ENCODE peak calls at places on chromosomes 11 and 22, in four cellular contexts. K is HepG2, N is A549, L is colonic mucosa. Y is an unnamed sample. For H3K4me1, the result is how much of the 10 kb centered on the place peaks cover.

GRCh38 chr11:76626921-76627391 is 43.6 kb downstream of the LRRC32 start:
- DNase-seq in K (no peak), N (no peak), L (no peak), Y (no peak)

GRCh38 chr11:61347916-61348461 is 13.7 kb downstream of the CYB561A3 start:
- DNase-seq in K (no peak), N (no peak), L (no peak), Y (no peak)

GRCh38 chr11:88656315-88656714 is 318.8 kb upstream of the CTSC start:
- DNase-seq in K (no peak), N (no peak), L (no peak), Y (no peak)

GRCh38 chr11:57277845-57278720 is 41.0 kb upstream of the APLNR start:
- DNase-seq in K (peak), N (peak), L (peak), Y (no peak)

GRCh38 chr11:5596611-5597201 is at the start of gene TRIM6:
- DNase-seq in K (no peak), N (peak), L (peak), Y (no peak)

GRCh38 chr11:44573333-44573732 is 7.9 kb downstream of the CD82 start:
- DNase-seq in K (no peak), N (no peak), L (no peak), Y (no peak)

GRCh38 chr11:17077240-17077519 is 287 bp downstream of the RPS13 start:
- DNase-seq in K (no peak), N (peak), L (no peak), Y (no peak)

GRCh38 chr11:6588018-6588417 is 15.4 kb downstream of the RRP8 start:
- DNase-seq in K (no peak), N (no peak), L (no peak), Y (no peak)

GRCh38 chr11:66987158-66987620 is 12.1 kb downstream of the C11orf86 start:
- DNase-seq in K (no peak), N (no peak), L (no peak), Y (no peak)

GRCh38 chr11:82995754-82996398 is 75.8 kb downstream of the RAB30 start:
- DNase-seq in K (no peak), N (no peak), L (no peak), Y (no peak)

GRCh38 chr22:27986937-27987336 is 67.9 kb upstream of the PITPNB start:
- DNase-seq in K (no peak), N (no peak), L (no peak), Y (no peak)

GRCh38 chr22:37179622-37180420 is 8.2 kb downstream of the C1QTNF6 start:
- DNase-seq in K (no peak), N (no peak), L (peak), Y (no peak)

GRCh38 chr11:69928124-69928523 is 108.9 kb upstream of the FGF3 start:
- DNase-seq in K (no peak), N (no peak), L (no peak), Y (no peak)

GRCh38 chr11:6319879-6320410 is 356 bp downstream of the CAVIN3 start:
- DNase-seq in K (no peak), N (peak), L (peak), Y (peak)

GRCh38 chr22:41668971-41669911 is 19.4 kb downstream of the SNU13 start:
- DNase-seq in K (no peak), N (peak), L (no peak), Y (no peak)

GRCh38 chr11:91859666-91860065 is 365.0 kb upstream of the FAT3 start:
- DNase-seq in K (no peak), N (no peak), L (no peak), Y (no peak)

GRCh38 chr11:120952503-120953229 is 71.2 kb upstream of the TBCEL start:
- DNase-seq in K (peak), N (peak), L (peak), Y (peak)

GRCh38 chr11:116984186-116984585 is 114.0 kb downstream of the SIK3 start:
- DNase-seq in K (peak), N (no peak), L (no peak), Y (no peak)

GRCh38 chr11:2700415-2701211 is 819 bp upstream of the KCNQ1OT1 start:
- DNase-seq in K (peak), N (peak), L (peak), Y (no peak)

GRCh38 chr22:49616356-49617231 is 211.1 kb downstream of the BRD1 start:
- DNase-seq in K (no peak), N (no peak), L (no peak), Y (no peak)

GRCh38 chr22:33841281-33842005 is 78.8 kb downstream of the LARGE1 start:
- DNase-seq in K (peak), N (no peak), L (no peak), Y (no peak)

DNA sequence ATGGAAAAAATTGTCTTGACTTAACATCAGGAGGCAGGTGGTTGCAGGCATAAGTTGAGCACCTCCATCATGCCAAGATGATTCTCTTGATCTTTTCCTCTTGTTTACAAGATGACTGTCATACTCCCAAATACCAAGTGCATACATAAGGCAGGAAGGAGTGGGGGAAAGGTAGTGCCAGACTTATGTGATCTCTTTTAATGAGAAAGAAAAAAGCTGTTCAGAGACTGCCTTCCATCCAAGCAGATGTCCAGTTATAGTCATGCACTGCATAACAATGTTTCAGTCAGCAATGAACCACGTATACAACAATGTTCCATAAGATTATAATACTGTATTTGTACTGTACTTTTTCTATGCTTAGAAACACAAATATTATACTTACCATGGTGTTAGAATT is 135.7 kb downstream of the EHF start:
- DNase-seq in K (no peak), N (no peak), L (no peak), Y (no peak)
- H3K4me3 ChIP-seq in K (no peak), N (no peak), L (no peak), Y (no peak)

GRCh38 chr22:22913989-22914388 is 26.4 kb downstream of the IGLL5 start:
- DNase-seq in K (no peak), N (no peak), L (no peak), Y (no peak)

GRCh38 chr22:22912722-22913253 is 25.2 kb downstream of the IGLL5 start:
- DNase-seq in K (no peak), N (no peak), L (no peak), Y (no peak)

GRCh38 chr22:22911327-22912134 is 23.9 kb downstream of the IGLL5 start:
- DNase-seq in K (no peak), N (no peak), L (no peak), Y (no peak)

GRCh38 chr22:22910272-22911240 is 22.9 kb downstream of the IGLL5 start:
- DNase-seq in K (no peak), N (no peak), L (no peak), Y (no peak)

GRCh38 chr22:22912135-22912408 is 24.5 kb downstream of the IGLL5 start:
- DNase-seq in K (no peak), N (no peak), L (no peak), Y (no peak)
- H3K4me1 ChIP-seq in K (under half), N (under half), L (under half), Y (under half)

GRCh38 chr11:114135737-114136151 is 76.2 kb downstream of the ZBTB16 start:
- DNase-seq in K (no peak), N (no peak), L (no peak), Y (no peak)

GRCh38 chr11:114138411-114138810 is 78.9 kb downstream of the ZBTB16 start:
- DNase-seq in K (no peak), N (no peak), L (no peak), Y (no peak)

GRCh38 chr11:114137838-114138237 is 78.3 kb downstream of the ZBTB16 start:
- DNase-seq in K (no peak), N (no peak), L (no peak), Y (no peak)

GRCh38 chr11:114134870-114135269 is 75.4 kb downstream of the ZBTB16 start:
- DNase-seq in K (no peak), N (no peak), L (no peak), Y (no peak)

GRCh38 chr11:114137054-114137453 is 77.5 kb downstream of the ZBTB16 start:
- DNase-seq in K (no peak), N (no peak), L (no peak), Y (no peak)
- H3K4me3 ChIP-seq in K (no peak), N (no peak), L (no peak), Y (no peak)

GRCh38 chr11:123582992-123583504 is 71.4 kb downstream of the SCN3B start:
- DNase-seq in K (no peak), N (no peak), L (no peak), Y (no peak)

GRCh38 chr11:123584737-123585136 is 69.7 kb downstream of the SCN3B start:
- DNase-seq in K (no peak), N (no peak), L (no peak), Y (no peak)

GRCh38 chr11:123585721-123586120 is 68.7 kb downstream of the SCN3B start:
- DNase-seq in K (no peak), N (no peak), L (no peak), Y (no peak)

GRCh38 chr11:123585206-123585605 is 69.2 kb downstream of the SCN3B start:
- DNase-seq in K (no peak), N (no peak), L (no peak), Y (no peak)

GRCh38 chr11:123584186-123584585 is 70.2 kb downstream of the SCN3B start:
- DNase-seq in K (no peak), N (no peak), L (no peak), Y (no peak)
- H3K4me1 ChIP-seq in K (under half), N (half or more), L (under half), Y (under half)

DNA sequence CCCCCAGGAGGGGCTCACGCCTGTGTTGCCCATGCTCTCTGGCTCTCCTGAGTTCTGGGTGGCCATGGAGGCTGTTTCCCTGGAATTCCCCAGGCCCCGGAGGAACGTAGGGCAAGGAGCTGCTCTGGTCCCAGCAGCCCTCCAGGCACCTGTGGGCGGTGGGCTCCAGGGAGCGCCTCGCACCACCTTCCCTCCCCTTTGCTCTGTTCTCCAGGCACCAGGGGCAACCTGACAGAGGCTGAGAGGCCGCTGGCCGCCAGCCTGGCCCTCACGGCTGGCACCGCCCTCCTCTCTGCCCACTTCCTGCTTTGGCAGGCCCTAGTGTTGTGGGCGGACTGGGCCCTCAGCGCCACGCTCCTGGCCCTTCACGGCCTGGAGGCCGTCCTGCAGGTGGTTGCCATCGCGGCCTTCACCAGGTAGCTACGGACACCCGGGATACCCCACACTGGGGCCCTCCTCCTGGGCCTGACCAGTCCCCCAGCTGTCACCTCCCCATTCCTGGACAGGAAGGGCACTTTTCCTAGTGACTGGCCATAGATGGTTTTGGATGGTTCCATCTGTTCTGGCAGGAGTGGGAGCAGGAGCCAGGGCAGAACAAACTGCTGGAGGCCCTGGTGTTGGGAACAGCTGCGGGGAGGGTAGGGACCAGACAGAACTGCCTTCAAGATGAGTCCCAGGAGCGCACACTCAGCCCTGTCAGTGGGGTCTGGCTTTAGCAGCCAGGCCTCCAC is 3.1 kb upstream of the EPS8L2 start:
- DNase-seq in K (no peak), N (no peak), L (peak), Y (no peak)
- H3K4me3 ChIP-seq in K (no peak), N (no peak), L (no peak), Y (no peak)

GRCh38 chr11:86934933-86935579 is 20.1 kb downstream of the FZD4 start:
- DNase-seq in K (no peak), N (no peak), L (no peak), Y (no peak)
- H3K4me1 ChIP-seq in K (under half), N (under half), L (under half), Y (under half)

GRCh38 chr11:9003573-9004309 is at the start of gene NRIP3:
- DNase-seq in K (no peak), N (peak), L (peak), Y (peak)
- H3K4me3 ChIP-seq in K (peak), N (peak), L (peak), Y (peak)